ENCODE peak calls at places on chromosome 6, in ten cellular contexts. S, N, P, X, E, V, B, O, M and C are unnamed samples.

GRCh38 chr6:150567823-150568383 is 31.8 kb upstream of the PLEKHG1 start:
- DNase-seq in X (no peak), N (no peak), P (no peak), E (no peak), S (no peak), M (no peak), V (no peak), O (no peak), B (no peak), C (no peak)

GRCh38 chr6:147711511-147711910 is 203.0 kb downstream of the SAMD5 start:
- DNase-seq in B (no peak), P (no peak), O (no peak), V (no peak), X (no peak), N (no peak), S (no peak), E (no peak), M (no peak), C (no peak)

GRCh38 chr6:45430590-45431202 is 53.0 kb upstream of the SUPT3H start:
- DNase-seq in S (no peak), P (no peak), N (no peak), V (no peak), O (no peak), X (no peak), B (no peak), M (no peak), E (no peak), C (no peak)

GRCh38 chr6:34791842-34792604 is at the start of gene BLTP3A:
- DNase-seq in N (peak), O (peak), S (peak), P (no peak), B (peak), M (peak), E (peak), X (peak), V (peak), C (no peak)

GRCh38 chr6:110626442-110626841 is 150.0 kb upstream of the SLC22A16 start:
- DNase-seq in X (no peak), P (no peak), V (no peak), M (no peak), B (no peak), O (no peak), S (no peak), N (no peak), E (no peak), C (no peak)

GRCh38 chr6:17102258-17102870 is 514 bp downstream of the STMND1 start:
- DNase-seq in S (no peak), O (no peak), N (no peak), X (no peak), E (no peak), M (no peak), V (no peak), B (no peak), P (no peak), C (no peak)

GRCh38 chr6:38020593-38020992 is 201.1 kb downstream of the ZFAND3 start:
- DNase-seq in X (no peak), V (no peak), O (no peak), M (no peak), S (no peak), E (no peak), P (no peak), B (no peak), N (no peak), C (no peak)

GRCh38 chr6:52534966-52535390 is 41.9 kb downstream of the TRAM2 start:
- DNase-seq in P (no peak), V (no peak), X (no peak), S (no peak), B (no peak), N (no peak), M (no peak), O (no peak), E (no peak), C (no peak)

GRCh38 chr6:106163966-106164877 is 78.1 kb downstream of the PRDM1 start:
- DNase-seq in B (peak), X (peak), O (no peak), S (no peak), M (no peak), N (no peak), V (no peak), P (no peak), E (no peak), C (peak)

GRCh38 chr6:46144270-46144669 is 14.5 kb downstream of the ENPP4 start:
- DNase-seq in S (no peak), N (no peak), P (no peak), X (no peak), B (no peak), V (no peak), O (no peak), M (no peak), E (no peak), C (no peak)

GRCh38 chr6:108798672-108799355 is 49.4 kb upstream of the ARMC2 start:
- DNase-seq in P (no peak), E (peak), O (peak), N (no peak), S (peak), M (no peak), X (peak), V (no peak), B (peak), C (no peak)

GRCh38 chr6:18585032-18585573 is 198.0 kb downstream of the RNF144B start:
- DNase-seq in V (no peak), S (no peak), N (peak), X (no peak), B (no peak), M (no peak), O (no peak), P (peak), E (no peak), C (no peak)

GRCh38 chr6:138692978-138693909 is 80.3 kb upstream of the CCDC28A start:
- DNase-seq in N (peak), M (no peak), P (no peak), S (peak), X (peak), E (peak), B (peak), V (no peak), O (peak), C (peak)

GRCh38 chr6:29011276-29011734 is 6.2 kb upstream of the ZNF311 start:
- DNase-seq in P (no peak), V (no peak), S (peak), O (peak), M (no peak), X (no peak), B (peak), E (peak), N (peak), C (no peak)

GRCh38 chr6:159842035-159842434 is 42.0 kb downstream of the PNLDC1 start:
- DNase-seq in V (no peak), M (no peak), X (no peak), O (no peak), N (no peak), B (no peak), S (no peak), E (no peak), P (no peak), C (no peak)

GRCh38 chr6:166305562-166306117 is 2.6 kb downstream of the PRR18 start:
- DNase-seq in B (no peak), E (no peak), X (no peak), M (no peak), N (no peak), P (no peak), O (no peak), V (no peak), S (no peak), C (no peak)

GRCh38 chr6:163543311-163543710 is 128.8 kb downstream of the QKI start:
- DNase-seq in O (peak), E (no peak), B (no peak), V (no peak), N (no peak), M (no peak), X (no peak), P (no peak), S (peak), C (no peak)

GRCh38 chr6:149235130-149235561 is 82.4 kb upstream of the TAB2 start:
- DNase-seq in V (no peak), M (no peak), E (no peak), O (no peak), B (no peak), X (no peak), N (peak), S (no peak), P (peak), C (no peak)

GRCh38 chr6:117555882-117556498 is 46.3 kb downstream of the GOPC start:
- DNase-seq in E (peak), X (no peak), P (no peak), M (no peak), B (peak), O (peak), V (no peak), N (no peak), S (no peak), C (no peak)

GRCh38 chr6:38187285-38187684 is 367.8 kb downstream of the ZFAND3 start:
- DNase-seq in P (no peak), S (peak), O (peak), E (no peak), X (peak), M (no peak), B (no peak), V (no peak), N (no peak), C (no peak)

GRCh38 chr6:154239392-154239791 is 117.2 kb downstream of the IPCEF1 start:
- DNase-seq in E (no peak), M (no peak), O (no peak), V (no peak), B (no peak), X (no peak), N (no peak), P (no peak), S (no peak), C (no peak)

GRCh38 chr6:42896178-42896719 is 16.8 kb downstream of the RPL7L1 start:
- DNase-seq in E (no peak), M (no peak), B (no peak), V (no peak), O (no peak), P (no peak), N (no peak), X (no peak), S (no peak), C (no peak)

GRCh38 chr6:168514216-168514615 is 73.2 kb downstream of the SMOC2 start:
- DNase-seq in E (no peak), V (no peak), X (no peak), O (no peak), M (peak), N (no peak), S (no peak), B (no peak), P (no peak), C (no peak)

GRCh38 chr6:32689531-32690505 is 23.4 kb upstream of the HLA-DQB1 start:
- DNase-seq in N (no peak), M (no peak), V (no peak), B (no peak), S (no peak), E (no peak), P (no peak), X (no peak), O (no peak), C (no peak)